ENCODE peak calls at places on chromosomes 16 and 17, in four cellular contexts. One of them, this sample, is unnamed.

GRCh38 chr16:67013823-67014640 is 14.9 kb upstream of the CBFB start:
- DNase-seq in coronary artery: peak
- DNase-seq in brain microvascular endothelial cell: peak
- DNase-seq in body of pancreas: peak
- DNase-seq in this sample: peak

GRCh38 chr17:11212792-11213191 is 28.2 kb upstream of the SHISA6 start:
- DNase-seq in brain microvascular endothelial cell: no peak
- DNase-seq in coronary artery: no peak
- DNase-seq in body of pancreas: no peak
- DNase-seq in this sample: no peak

GRCh38 chr16:649646-650045 is 481 bp downstream of the WDR90 start:
- DNase-seq in body of pancreas: no peak
- DNase-seq in coronary artery: no peak
- DNase-seq in brain microvascular endothelial cell: no peak
- DNase-seq in this sample: no peak

GRCh38 chr16:11252482-11252931 is 3.5 kb downstream of the SOCS1 start:
- DNase-seq in brain microvascular endothelial cell: no peak
- DNase-seq in body of pancreas: no peak
- DNase-seq in coronary artery: no peak
- DNase-seq in this sample: no peak

GRCh38 chr16:17836868-17837602 is 366.3 kb upstream of the XYLT1 start:
- DNase-seq in brain microvascular endothelial cell: peak
- DNase-seq in body of pancreas: no peak
- DNase-seq in coronary artery: no peak
- DNase-seq in this sample: peak

GRCh38 chr16:15502041-15502725 is 67.8 kb downstream of the BMERB1 start:
- DNase-seq in body of pancreas: no peak
- DNase-seq in brain microvascular endothelial cell: peak
- DNase-seq in coronary artery: no peak
- DNase-seq in this sample: peak

GRCh38 chr16:57147381-57148191 is 38.3 kb downstream of the PSME3IP1 start:
- DNase-seq in body of pancreas: no peak
- DNase-seq in coronary artery: no peak
- DNase-seq in brain microvascular endothelial cell: no peak
- DNase-seq in this sample: no peak

GRCh38 chr16:79618712-79619050 is 18.1 kb upstream of the MAF start:
- DNase-seq in body of pancreas: no peak
- DNase-seq in brain microvascular endothelial cell: no peak
- DNase-seq in coronary artery: no peak
- DNase-seq in this sample: no peak

GRCh38 chr17:80678621-80679020 is 134.0 kb downstream of the RPTOR start:
- DNase-seq in brain microvascular endothelial cell: peak
- DNase-seq in coronary artery: no peak
- DNase-seq in body of pancreas: no peak
- DNase-seq in this sample: peak

GRCh38 chr16:8194795-8195194 is 395.5 kb downstream of the TMEM114 start:
- DNase-seq in coronary artery: no peak
- DNase-seq in brain microvascular endothelial cell: no peak
- DNase-seq in body of pancreas: no peak
- DNase-seq in this sample: no peak
- TF ChIP-seq CTCF in coronary artery: no peak
- TF ChIP-seq CTCF in brain microvascular endothelial cell: peak
- TF ChIP-seq CTCF in body of pancreas: no peak
- TF ChIP-seq CTCF in this sample: no peak

DNA sequence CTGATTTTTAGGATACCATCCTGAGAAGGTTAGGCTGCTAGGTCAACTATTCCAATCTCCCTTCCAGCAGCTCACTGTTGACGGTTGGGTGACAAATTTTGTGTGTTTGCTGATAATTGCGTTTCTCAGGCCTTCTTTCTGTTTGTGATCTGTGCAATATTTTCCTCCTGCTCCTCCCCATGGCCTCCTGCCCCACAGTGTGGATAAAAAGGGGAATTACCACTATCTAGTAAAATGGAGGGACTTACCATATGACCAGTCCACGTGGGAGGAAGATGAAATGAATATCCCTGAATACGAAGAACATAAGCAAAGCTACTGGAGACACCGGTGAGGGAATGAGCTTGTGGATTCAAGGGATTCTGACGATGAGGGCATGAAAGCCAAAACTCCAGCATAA is 9.2 kb downstream of the CHD3 start:
- DNase-seq in brain microvascular endothelial cell: peak
- DNase-seq in coronary artery: peak
- DNase-seq in body of pancreas: peak
- DNase-seq in this sample: peak
- TF ChIP-seq CTCF in brain microvascular endothelial cell: peak
- TF ChIP-seq CTCF in coronary artery: no peak
- TF ChIP-seq CTCF in body of pancreas: peak
- TF ChIP-seq CTCF in this sample: peak

GRCh38 chr17:31019004-31019403 is 48.2 kb downstream of the RNF135 start:
- DNase-seq in coronary artery: no peak
- DNase-seq in brain microvascular endothelial cell: no peak
- DNase-seq in body of pancreas: no peak
- DNase-seq in this sample: no peak

GRCh38 chr17:31013844-31014243 is 43.0 kb downstream of the RNF135 start:
- DNase-seq in body of pancreas: no peak
- DNase-seq in coronary artery: no peak
- DNase-seq in brain microvascular endothelial cell: no peak
- DNase-seq in this sample: no peak

DNA sequence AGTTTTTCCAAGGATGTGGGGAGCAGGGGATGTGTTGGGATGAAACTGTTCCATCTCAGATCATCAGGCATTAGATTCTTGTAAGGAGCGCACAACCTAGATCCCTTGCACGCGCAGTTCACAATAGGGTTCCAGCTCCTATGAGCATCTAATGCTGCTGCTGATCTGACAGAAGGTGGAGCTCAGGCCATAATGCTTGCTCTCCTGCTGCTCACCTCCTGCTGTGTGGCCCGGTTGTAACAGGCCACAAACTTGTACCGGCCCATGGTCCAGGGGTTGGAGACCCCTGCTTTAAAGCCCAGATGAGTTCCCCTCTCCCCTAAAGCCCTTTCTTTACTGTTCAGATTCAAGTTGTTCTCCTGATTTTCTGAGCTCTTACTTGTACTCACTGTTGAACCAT is 44.8 kb downstream of the RNF135 start:
- DNase-seq in coronary artery: no peak
- DNase-seq in brain microvascular endothelial cell: no peak
- DNase-seq in body of pancreas: no peak
- DNase-seq in this sample: no peak
- TF ChIP-seq CTCF in coronary artery: no peak
- TF ChIP-seq CTCF in brain microvascular endothelial cell: no peak
- TF ChIP-seq CTCF in body of pancreas: no peak
- TF ChIP-seq CTCF in this sample: no peak

GRCh38 chr16:81530814-81531213 is 86.2 kb downstream of the CMIP start:
- DNase-seq in body of pancreas: no peak
- DNase-seq in brain microvascular endothelial cell: no peak
- DNase-seq in coronary artery: no peak
- DNase-seq in this sample: peak

GRCh38 chr16:81528258-81528657 is 83.7 kb downstream of the CMIP start:
- DNase-seq in brain microvascular endothelial cell: no peak
- DNase-seq in body of pancreas: no peak
- DNase-seq in coronary artery: no peak
- DNase-seq in this sample: no peak

GRCh38 chr16:81532491-81533174 is 88.0 kb downstream of the CMIP start:
- DNase-seq in coronary artery: no peak
- DNase-seq in body of pancreas: peak
- DNase-seq in brain microvascular endothelial cell: no peak
- DNase-seq in this sample: no peak

GRCh38 chr16:81531415-81531814 is 86.8 kb downstream of the CMIP start:
- DNase-seq in brain microvascular endothelial cell: no peak
- DNase-seq in coronary artery: no peak
- DNase-seq in body of pancreas: no peak
- DNase-seq in this sample: peak

DNA sequence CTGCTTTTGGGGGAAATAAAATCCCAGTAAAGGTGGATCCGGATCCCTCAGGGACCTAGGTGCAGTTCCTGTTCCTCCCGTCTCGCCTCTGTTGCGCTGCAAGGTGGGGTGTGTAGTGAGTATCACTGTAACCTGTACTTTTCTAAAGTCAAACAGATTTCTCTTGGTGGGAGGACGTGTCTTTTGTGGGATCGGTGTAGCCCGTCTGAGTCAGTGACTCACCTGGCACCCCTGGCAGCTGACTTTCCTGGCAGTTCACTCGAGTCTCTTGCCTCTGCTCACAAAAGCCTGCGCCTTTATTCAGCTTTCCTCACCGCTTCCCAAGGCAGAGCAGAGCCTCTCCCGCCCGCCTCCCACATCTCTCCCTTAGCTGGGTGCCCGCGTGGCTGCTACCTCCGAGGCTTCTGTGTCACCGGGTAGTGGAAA is 85.7 kb downstream of the CMIP start:
- DNase-seq in brain microvascular endothelial cell: no peak
- DNase-seq in body of pancreas: no peak
- DNase-seq in coronary artery: no peak
- DNase-seq in this sample: peak
- TF ChIP-seq CTCF in brain microvascular endothelial cell: no peak
- TF ChIP-seq CTCF in body of pancreas: no peak
- TF ChIP-seq CTCF in coronary artery: no peak
- TF ChIP-seq CTCF in this sample: no peak

GRCh38 chr17:48067245-48067644 is 19.1 kb downstream of the NFE2L1 start:
- DNase-seq in body of pancreas: no peak
- DNase-seq in coronary artery: no peak
- DNase-seq in brain microvascular endothelial cell: no peak
- DNase-seq in this sample: no peak

GRCh38 chr17:48066656-48067055 is 18.5 kb downstream of the NFE2L1 start:
- DNase-seq in body of pancreas: no peak
- DNase-seq in coronary artery: no peak
- DNase-seq in brain microvascular endothelial cell: no peak
- DNase-seq in this sample: no peak

GRCh38 chr17:48066192-48066591 is 18.0 kb downstream of the NFE2L1 start:
- DNase-seq in body of pancreas: no peak
- DNase-seq in coronary artery: no peak
- DNase-seq in brain microvascular endothelial cell: no peak
- DNase-seq in this sample: no peak

GRCh38 chr17:48070195-48070594 is 22.0 kb downstream of the NFE2L1 start:
- DNase-seq in body of pancreas: no peak
- DNase-seq in brain microvascular endothelial cell: no peak
- DNase-seq in coronary artery: no peak
- DNase-seq in this sample: no peak

DNA sequence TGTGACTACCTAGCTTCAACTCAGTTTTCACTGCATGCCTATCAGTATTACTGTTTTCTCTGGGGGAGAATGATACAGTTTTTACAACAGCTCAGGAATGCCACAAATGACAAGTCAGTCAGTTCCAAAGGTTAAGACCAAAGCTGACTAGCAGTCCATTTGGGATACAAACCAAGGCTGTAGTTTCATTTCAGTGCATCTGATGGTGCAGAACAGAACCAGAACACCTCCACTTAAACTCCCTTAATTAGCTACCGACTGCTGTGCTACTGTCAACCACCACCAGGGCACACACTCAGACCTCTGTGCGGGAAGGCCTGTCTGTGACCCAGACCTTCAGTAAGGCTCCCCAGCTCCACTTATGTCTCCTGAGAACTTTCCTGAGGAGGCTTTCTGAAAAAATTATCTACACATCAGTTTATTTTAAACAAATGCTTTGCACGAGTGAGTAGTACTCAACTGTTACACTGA is 20.4 kb downstream of the NFE2L1 start:
- DNase-seq in brain microvascular endothelial cell: peak
- DNase-seq in coronary artery: no peak
- DNase-seq in body of pancreas: no peak
- DNase-seq in this sample: no peak
- TF ChIP-seq CTCF in brain microvascular endothelial cell: peak
- TF ChIP-seq CTCF in coronary artery: no peak
- TF ChIP-seq CTCF in body of pancreas: no peak
- TF ChIP-seq CTCF in this sample: peak